ENCODE peak calls at places on chromosomes 2 and 18, in ten cellular contexts. J is esophagus squamous epithelium, E is K562, X is lower leg skin, B is body of pancreas, Y is transverse colon, A is tibial nerve, N is breast epithelium, C is A549, K is gastrocnemius medialis. W is an unnamed sample.

GRCh38 chr2:207319321-207319720 is 153.6 kb upstream of the KLF7 start:
- DNase-seq in N (no peak), K (no peak), A (no peak), X (no peak), J (no peak), B (no peak), Y (no peak), E (no peak), C (no peak), W (no peak)

GRCh38 chr2:148273158-148273691 is 252.3 kb downstream of the MBD5 start:
- DNase-seq in B (no peak), C (peak; percentile 31), E (no peak), N (no peak), J (no peak), X (no peak), K (no peak), Y (no peak), A (no peak), W (no peak)

GRCh38 chr2:56260415-56260814 is 76.6 kb downstream of the CCDC85A start:
- DNase-seq in J (no peak), K (no peak), A (no peak), Y (no peak), E (no peak), X (peak; percentile 18), C (no peak), B (no peak), N (no peak), W (no peak)

GRCh38 chr18:51110073-51110797 is 80.2 kb downstream of the SMAD4 start:
- DNase-seq in Y (peak; percentile 69), K (peak; percentile 9), X (peak; percentile 28), A (peak; percentile 47), E (peak; percentile 76), B (peak; percentile 72), J (no peak), C (peak; percentile 31), N (peak; percentile 63), W (peak; percentile 65)

GRCh38 chr2:231683292-231683898 is 24.9 kb upstream of the PTMA start:
- DNase-seq in A (no peak), X (no peak), B (no peak), J (no peak), K (no peak), C (no peak), N (no peak), E (no peak), Y (no peak), W (no peak)

GRCh38 chr2:153287109-153287801 is 191.3 kb downstream of the RPRM start:
- DNase-seq in C (peak; percentile 47), J (no peak), N (no peak), A (no peak), B (no peak), E (no peak), X (no peak), K (no peak), Y (no peak), W (peak; percentile 37)

GRCh38 chr18:76328145-76328544 is 166.9 kb downstream of the ZNF516 start:
- DNase-seq in C (no peak), A (no peak), N (no peak), E (no peak), J (no peak), Y (no peak), X (no peak), K (no peak), B (no peak), W (no peak)

GRCh38 chr2:88329815-88330603 is 122.5 kb downstream of the FOXI3 start:
- DNase-seq in Y (no peak), B (no peak), J (no peak), E (no peak), K (no peak), N (no peak), A (no peak), X (no peak), C (peak; percentile 26), W (peak; percentile 15)

GRCh38 chr2:12293868-12294267 is 422.9 kb upstream of the TRIB2 start:
- DNase-seq in K (no peak), B (no peak), Y (no peak), X (no peak), A (no peak), J (no peak), C (no peak), N (no peak), E (no peak), W (no peak)

GRCh38 chr2:45506756-45507155 is 104.3 kb downstream of the SRBD1 start:
- DNase-seq in A (no peak), J (no peak), X (no peak), E (no peak), B (no peak), Y (no peak), N (no peak), C (no peak), K (no peak), W (no peak)

GRCh38 chr2:99621106-99621505 is 131.3 kb upstream of the REV1 start:
- DNase-seq in Y (no peak), A (no peak), E (no peak), K (no peak), J (no peak), C (no peak), X (no peak), N (no peak), B (no peak), W (no peak)

GRCh38 chr18:50819027-50819726 is 639 bp downstream of the MRO start:
- DNase-seq in X (no peak), J (no peak), K (peak; percentile 27), Y (peak; percentile 59), C (peak; percentile 19), A (no peak), N (no peak), E (peak; percentile 16), B (peak; percentile 79), W (peak; percentile 9)

GRCh38 chr2:196182439-196183171 is 11.2 kb upstream of the STK17B start:
- DNase-seq in E (no peak), B (no peak), C (no peak), X (no peak), Y (no peak), J (no peak), N (no peak), A (no peak), K (no peak), W (no peak)

GRCh38 chr18:63971320-63972071 is 1.6 kb downstream of the SERPINB8 start:
- DNase-seq in B (no peak), K (no peak), A (no peak), X (no peak), E (no peak), N (no peak), Y (no peak), J (no peak), C (no peak), W (no peak)

GRCh38 chr18:7760967-7761946 is 194.1 kb downstream of the PTPRM start:
- DNase-seq in Y (no peak), B (no peak), N (no peak), A (no peak), X (no peak), C (peak; percentile 53), K (no peak), J (no peak), E (no peak), W (no peak)

GRCh38 chr2:240603846-240604245 is 17.3 kb downstream of the CAPN10 start:
- DNase-seq in K (no peak), E (no peak), A (no peak), J (no peak), X (no peak), C (no peak), Y (peak; percentile 9), N (no peak), B (no peak), W (no peak)

GRCh38 chr18:45874501-45875184 is 49.2 kb downstream of the SIGLEC15 start:
- DNase-seq in Y (peak; percentile 18), B (no peak), A (no peak), N (no peak), J (no peak), C (no peak), E (no peak), X (no peak), K (no peak), W (peak; percentile 8)

GRCh38 chr18:35662293-35663062 is 80.9 kb downstream of the GALNT1 start:
- DNase-seq in Y (no peak), A (no peak), B (no peak), K (no peak), E (no peak), N (no peak), J (no peak), X (no peak), C (no peak), W (no peak)

DNA sequence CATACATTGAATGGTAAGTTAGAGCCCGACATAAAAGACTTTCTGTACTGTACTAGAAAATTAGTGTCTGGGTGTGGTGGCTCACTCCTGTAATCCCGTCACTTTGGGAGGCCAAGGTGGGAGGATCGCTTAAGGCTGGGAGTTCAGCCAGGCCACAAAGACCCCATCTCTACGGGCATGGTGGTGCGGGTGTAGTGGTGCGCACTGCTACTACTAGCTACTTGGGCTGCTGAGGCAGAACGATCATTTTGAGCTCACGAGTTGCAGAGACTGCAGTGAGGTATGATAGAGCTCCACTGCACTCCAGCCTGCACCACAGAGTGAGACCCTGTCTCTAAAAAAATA is 2.3 kb downstream of the MARCHF7 start:
- DNase-seq in J (no peak), N (no peak), B (no peak), A (no peak), Y (no peak), K (no peak), C (no peak), X (no peak), E (no peak), W (no peak)
- TF ChIP-seq POLR2A in J (no peak), N (no peak), B (no peak), A (no peak), Y (no peak), K (no peak), C (no peak), X (no peak), E (no peak), W (no peak)

GRCh38 chr2:42906557-42907380 is 114.4 kb upstream of the HAAO start:
- DNase-seq in J (no peak), K (no peak), X (no peak), C (no peak), N (no peak), A (peak; percentile 68), Y (peak; percentile 55), B (no peak), E (peak; percentile 75), W (peak; percentile 66)
- H3K4me3 ChIP-seq in J (peak overlapping the region; percentile 40), K (no peak overlapping the region), X (no peak overlapping the region), C (no peak overlapping the region), N (no peak overlapping the region), A (no peak overlapping the region), Y (no peak overlapping the region), B (no peak overlapping the region), E (no peak overlapping the region), W (no peak overlapping the region)

GRCh38 chr2:127463155-127463991 is 45.1 kb downstream of the PROC start:
- DNase-seq in N (no peak), A (no peak), E (no peak), Y (no peak), C (no peak), K (no peak), X (no peak), B (no peak), J (no peak), W (no peak)
- TF ChIP-seq POLR2A in N (no peak), A (no peak), E (no peak), Y (no peak), C (no peak), K (no peak), X (no peak), B (no peak), J (no peak), W (no peak)

DNA sequence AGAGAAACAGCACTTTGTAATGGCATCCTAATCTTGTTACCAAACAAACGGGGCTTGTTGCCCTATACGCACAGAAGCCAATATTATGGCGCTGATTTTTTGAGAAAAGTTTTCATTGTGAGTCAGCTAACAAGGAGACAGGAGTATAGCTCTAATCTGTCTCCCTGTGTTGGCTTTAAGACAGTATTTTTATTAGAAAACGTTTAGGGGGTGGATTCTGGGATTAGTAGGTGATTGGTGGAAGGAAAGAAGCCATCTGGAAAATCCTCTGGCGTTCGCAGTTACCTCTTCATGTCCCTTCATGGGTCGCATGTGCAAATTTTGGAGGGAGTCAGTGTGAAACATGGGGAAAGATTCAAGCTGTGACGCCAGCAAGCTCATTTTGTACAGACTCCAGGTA is 698 bp upstream of the TMEM237 start:
- DNase-seq in X (peak; percentile 33), K (no peak), E (no peak), A (no peak), J (no peak), N (no peak), C (no peak), Y (no peak), B (peak; percentile 24), W (no peak)
- H3K4me3 ChIP-seq in X (no peak overlapping the region), K (peak overlapping the region; percentile 90), E (peak overlapping the region; percentile 67), A (peak overlapping the region; percentile 76), J (peak overlapping the region; percentile 84), N (no peak overlapping the region), C (no peak overlapping the region), Y (peak overlapping the region; percentile 80), B (no peak overlapping the region), W (no peak overlapping the region)